ENCODE peak calls at places on chromosomes 1 and 21, in four cellular contexts. One of them, this sample, is unnamed.

GRCh38 chr1:238409191-238409846 is 518.6 kb upstream of the ZP4 start:
- DNase-seq in HL-60: no peak
- DNase-seq in body of pancreas: no peak
- DNase-seq in dorsolateral prefrontal cortex: no peak
- DNase-seq in this sample: no peak

GRCh38 chr1:8370928-8371327 is 53.0 kb downstream of the SLC45A1 start:
- DNase-seq in HL-60: no peak
- DNase-seq in body of pancreas: peak; percentile 16
- DNase-seq in dorsolateral prefrontal cortex: no peak
- DNase-seq in this sample: no peak

GRCh38 chr1:67840449-67840848 is 7.2 kb upstream of the GNG12 start:
- DNase-seq in HL-60: no peak
- DNase-seq in body of pancreas: peak; percentile 29
- DNase-seq in dorsolateral prefrontal cortex: no peak
- DNase-seq in this sample: no peak

GRCh38 chr1:10068605-10069294 is 36.0 kb downstream of the UBE4B start:
- DNase-seq in HL-60: no peak
- DNase-seq in body of pancreas: no peak
- DNase-seq in dorsolateral prefrontal cortex: no peak
- DNase-seq in this sample: no peak

GRCh38 chr1:6330410-6330827 is 63.1 kb downstream of the ACOT7 start:
- DNase-seq in HL-60: no peak
- DNase-seq in body of pancreas: no peak
- DNase-seq in dorsolateral prefrontal cortex: peak; percentile 79
- DNase-seq in this sample: peak; percentile 78

GRCh38 chr1:99766378-99766800 is at the start of gene FRRS1:
- DNase-seq in HL-60: peak; percentile 92
- DNase-seq in body of pancreas: peak; percentile 82
- DNase-seq in dorsolateral prefrontal cortex: no peak
- DNase-seq in this sample: peak; percentile 8

GRCh38 chr21:41399401-41399800 is 26.6 kb upstream of the MX1 start:
- DNase-seq in HL-60: no peak
- DNase-seq in body of pancreas: no peak
- DNase-seq in dorsolateral prefrontal cortex: no peak
- DNase-seq in this sample: no peak

GRCh38 chr1:53576381-53576801 is 117.2 kb downstream of the DMRTB1 start:
- DNase-seq in HL-60: no peak
- DNase-seq in body of pancreas: peak; percentile 9
- DNase-seq in dorsolateral prefrontal cortex: peak; percentile 16
- DNase-seq in this sample: no peak

GRCh38 chr1:237864338-237865244 is 26.1 kb downstream of the ZP4 start:
- DNase-seq in HL-60: peak; percentile 14
- DNase-seq in body of pancreas: peak; percentile 84
- DNase-seq in dorsolateral prefrontal cortex: peak; percentile 68
- DNase-seq in this sample: peak; percentile 35

GRCh38 chr1:168485048-168485447 is 58.7 kb downstream of the XCL2 start:
- DNase-seq in HL-60: no peak
- DNase-seq in body of pancreas: no peak
- DNase-seq in dorsolateral prefrontal cortex: no peak
- DNase-seq in this sample: no peak

GRCh38 chr1:46175243-46175642 is 356 bp downstream of the TSPAN1 start:
- DNase-seq in HL-60: no peak
- DNase-seq in body of pancreas: no peak
- DNase-seq in dorsolateral prefrontal cortex: no peak
- DNase-seq in this sample: no peak

GRCh38 chr1:185670187-185670627 is 64.0 kb upstream of the HMCN1 start:
- DNase-seq in HL-60: peak; percentile 48
- DNase-seq in body of pancreas: peak; percentile 31
- DNase-seq in dorsolateral prefrontal cortex: no peak
- DNase-seq in this sample: no peak

GRCh38 chr21:41459884-41460534 is 34.0 kb downstream of the MX1 start:
- DNase-seq in HL-60: no peak
- DNase-seq in body of pancreas: no peak
- DNase-seq in dorsolateral prefrontal cortex: no peak
- DNase-seq in this sample: no peak

GRCh38 chr1:149931212-149931805 is 3.7 kb upstream of the SF3B4 start:
- DNase-seq in HL-60: no peak
- DNase-seq in body of pancreas: no peak
- DNase-seq in dorsolateral prefrontal cortex: no peak
- DNase-seq in this sample: no peak

GRCh38 chr1:227789881-227790400 is 25.5 kb upstream of the PRSS38 start:
- DNase-seq in HL-60: no peak
- DNase-seq in body of pancreas: no peak
- DNase-seq in dorsolateral prefrontal cortex: no peak
- DNase-seq in this sample: no peak

GRCh38 chr21:44057960-44058651 is 46.0 kb downstream of the TRAPPC10 start:
- DNase-seq in HL-60: no peak
- DNase-seq in body of pancreas: no peak
- DNase-seq in dorsolateral prefrontal cortex: no peak
- DNase-seq in this sample: no peak

GRCh38 chr1:152109231-152109997 is 5.8 kb downstream of the TCHH start:
- DNase-seq in HL-60: no peak
- DNase-seq in body of pancreas: no peak
- DNase-seq in dorsolateral prefrontal cortex: no peak
- DNase-seq in this sample: no peak

GRCh38 chr21:36437745-36438128 is 42.2 kb downstream of the CLDN14 start:
- DNase-seq in HL-60: peak; percentile 73
- DNase-seq in body of pancreas: peak; percentile 58
- DNase-seq in dorsolateral prefrontal cortex: no peak
- DNase-seq in this sample: no peak